ENCODE peak calls at places on chromosomes 12 and 14, in ten cellular contexts. N, W, F, H, U, P, Q, Z, R and E are unnamed samples.

GRCh38 chr14:81337073-81337472 is 63.1 kb downstream of the STON2 start:
- DNase-seq in N (no peak), W (no peak), F (no peak), H (no peak), U (no peak), P (no peak), Q (no peak), Z (no peak), R (no peak), E (no peak)

GRCh38 chr12:69898236-69898635 is 73.2 kb downstream of the MYRFL start:
- DNase-seq in N (peak), W (peak), F (no peak), H (no peak), U (no peak), P (no peak), Q (no peak), Z (peak), R (peak), E (no peak)

GRCh38 chr12:57606016-57606311 is 1.3 kb downstream of the DTX3 start:
- DNase-seq in N (no peak), W (no peak), F (no peak), H (no peak), U (no peak), P (no peak), Q (no peak), Z (no peak), R (no peak), E (no peak)

GRCh38 chr12:10771132-10771733 is 31.2 kb downstream of the TAS2R7 start:
- DNase-seq in N (peak), W (peak), F (no peak), H (no peak), U (no peak), P (peak), Q (no peak), Z (peak), R (peak), E (no peak)

GRCh38 chr12:52860102-52860838 is 11.5 kb upstream of the KRT78 start:
- DNase-seq in N (peak), W (peak), F (no peak), H (no peak), U (peak), P (no peak), Q (no peak), Z (peak), R (no peak), E (no peak)

GRCh38 chr14:60721331-60722162 is 2.6 kb downstream of the SIX4 start:
- DNase-seq in N (peak), W (peak), F (peak), H (no peak), U (peak), P (peak), Q (peak), Z (no peak), R (peak), E (peak)

GRCh38 chr14:95334044-95334443 is 14.3 kb upstream of the CLMN start:
- DNase-seq in N (no peak), W (no peak), F (no peak), H (no peak), U (no peak), P (no peak), Q (no peak), Z (no peak), R (no peak), E (no peak)

GRCh38 chr12:69243099-69244084 is 4.0 kb downstream of the CPSF6 start:
- DNase-seq in N (no peak), W (no peak), F (no peak), H (no peak), U (no peak), P (no peak), Q (no peak), Z (no peak), R (no peak), E (no peak)

GRCh38 chr12:6471992-6472366 is 1.5 kb upstream of the VAMP1 start:
- DNase-seq in N (no peak), W (peak), F (no peak), H (no peak), U (no peak), P (no peak), Q (no peak), Z (peak), R (no peak), E (no peak)

GRCh38 chr12:77122236-77122635 is 56.9 kb upstream of the E2F7 start:
- DNase-seq in N (peak), W (peak), F (no peak), H (no peak), U (no peak), P (peak), Q (no peak), Z (peak), R (peak), E (no peak)

GRCh38 chr14:99717682-99718013 is 33.5 kb downstream of the CYP46A1 start:
- DNase-seq in N (no peak), W (no peak), F (no peak), H (no peak), U (no peak), P (no peak), Q (no peak), Z (no peak), R (no peak), E (no peak)

GRCh38 chr14:63492391-63492790 is 50.8 kb downstream of the PPP2R5E start:
- DNase-seq in N (peak), W (peak), F (no peak), H (no peak), U (no peak), P (no peak), Q (no peak), Z (peak), R (peak), E (no peak)

GRCh38 chr14:65137648-65138317 is 35.5 kb upstream of the MAX start:
- DNase-seq in N (no peak), W (no peak), F (no peak), H (no peak), U (no peak), P (no peak), Q (no peak), Z (peak), R (no peak), E (no peak)

GRCh38 chr12:46664771-46665287 is 161.0 kb downstream of the SLC38A4 start:
- DNase-seq in N (peak), W (peak), F (no peak), H (peak), U (no peak), P (peak), Q (no peak), Z (peak), R (peak), E (no peak)

GRCh38 chr12:47799357-47799955 is 20.2 kb downstream of the HDAC7 start:
- DNase-seq in N (no peak), W (no peak), F (peak), H (no peak), U (no peak), P (no peak), Q (no peak), Z (no peak), R (no peak), E (no peak)

GRCh38 chr12:89779090-89779489 is 70.5 kb upstream of the ATP2B1 start:
- DNase-seq in N (no peak), W (no peak), F (no peak), H (no peak), U (no peak), P (no peak), Q (no peak), Z (no peak), R (no peak), E (no peak)

GRCh38 chr14:97878727-97879126 is 1081.5 kb downstream of the VRK1 start:
- DNase-seq in N (no peak), W (no peak), F (peak), H (no peak), U (no peak), P (no peak), Q (no peak), Z (no peak), R (no peak), E (peak)

GRCh38 chr14:104092931-104093365 is 7.4 kb downstream of the ASPG start:
- DNase-seq in N (no peak), W (no peak), F (no peak), H (no peak), U (no peak), P (no peak), Q (no peak), Z (no peak), R (no peak), E (no peak)

GRCh38 chr12:115872919-115873357 is 404.6 kb downstream of the MED13L start:
- DNase-seq in N (no peak), W (no peak), F (no peak), H (peak), U (peak), P (peak), Q (no peak), Z (peak), R (no peak), E (no peak)

GRCh38 chr14:61570961-61571299 is 124.4 kb upstream of the HIF1A start:
- DNase-seq in N (no peak), W (no peak), F (no peak), H (no peak), U (peak), P (no peak), Q (no peak), Z (peak), R (no peak), E (no peak)

GRCh38 chr14:101183376-101184103 is 280.0 kb upstream of the RTL1 start:
- DNase-seq in N (peak), W (no peak), F (peak), H (no peak), U (no peak), P (no peak), Q (no peak), Z (no peak), R (no peak), E (no peak)

GRCh38 chr12:67916266-67916970 is 72.8 kb upstream of the IFNG-AS1 start:
- DNase-seq in N (no peak), W (no peak), F (no peak), H (no peak), U (no peak), P (no peak), Q (no peak), Z (no peak), R (no peak), E (no peak)

GRCh38 chr12:122304924-122305323 is 38.6 kb upstream of the VPS33A start:
- DNase-seq in N (no peak), W (peak), F (no peak), H (no peak), U (no peak), P (no peak), Q (no peak), Z (peak), R (no peak), E (no peak)

GRCh38 chr12:30985814-30986452 is 59.4 kb downstream of the TSPAN11 start:
- DNase-seq in N (peak), W (peak), F (no peak), H (peak), U (peak), P (peak), Q (no peak), Z (peak), R (no peak), E (peak)

GRCh38 chr12:47082963-47083621 is 3.3 kb upstream of the AMIGO2 start:
- DNase-seq in N (peak), W (peak), F (no peak), H (peak), U (no peak), P (no peak), Q (no peak), Z (peak), R (peak), E (no peak)

GRCh38 chr14:91521058-91521721 is 11.1 kb upstream of the PPP4R3A start:
- DNase-seq in N (no peak), W (no peak), F (no peak), H (no peak), U (no peak), P (no peak), Q (no peak), Z (no peak), R (no peak), E (no peak)

GRCh38 chr12:115374480-115375187 is 690.7 kb upstream of the TBX3 start:
- DNase-seq in N (peak), W (no peak), F (no peak), H (no peak), U (no peak), P (no peak), Q (no peak), Z (peak), R (no peak), E (no peak)

GRCh38 chr12:75812341-75813018 is 219.1 kb downstream of the PHLDA1 start:
- DNase-seq in N (peak), W (peak), F (no peak), H (no peak), U (no peak), P (no peak), Q (no peak), Z (peak), R (no peak), E (no peak)